ENCODE peak calls at places on chromosomes 2 and 18, in four cellular contexts. F is CD4-positive, CD25-positive, alpha-beta regulatory T cell; C is breast epithelium; Y is keratinocyte. K is an unnamed sample.

GRCh38 chr2:121505005-121505404 is 25.7 kb upstream of the RNU4ATAC start:
- DNase-seq in F (no peak), C (no peak), Y (peak), K (peak)

GRCh38 chr2:10501521-10501961 is 53.4 kb upstream of the ODC1 start:
- DNase-seq in F (no peak), C (peak), Y (no peak), K (no peak)

GRCh38 chr2:120720176-120720575 is 15.5 kb upstream of the GLI2 start:
- DNase-seq in F (no peak), C (no peak), Y (no peak), K (no peak)

GRCh38 chr18:26794210-26795101 is 71.1 kb downstream of the AQP4 start:
- DNase-seq in F (no peak), C (no peak), Y (no peak), K (no peak)

GRCh38 chr2:178592655-178593054 is 112.4 kb downstream of the PLEKHA3 start:
- DNase-seq in F (no peak), C (no peak), Y (no peak), K (no peak)

GRCh38 chr18:45576906-45577305 is 38.4 kb upstream of the SLC14A2 start:
- DNase-seq in F (no peak), C (no peak), Y (no peak), K (no peak)

GRCh38 chr2:223052710-223053261 is 796 bp downstream of the KCNE4 start:
- DNase-seq in F (no peak), C (no peak), Y (no peak), K (no peak)

GRCh38 chr2:3319745-3320566 is 57.7 kb downstream of the EIPR1 start:
- DNase-seq in F (no peak), C (no peak), Y (no peak), K (no peak)

GRCh38 chr2:23287250-23287704 is 97.7 kb upstream of the KLHL29 start:
- DNase-seq in F (no peak), C (no peak), Y (no peak), K (no peak)

GRCh38 chr2:26607698-26608097 is 33.5 kb downstream of the CIB4 start:
- DNase-seq in F (no peak), C (no peak), Y (no peak), K (no peak)

GRCh38 chr2:43178055-43178598 is 48.3 kb downstream of the ZFP36L2 start:
- DNase-seq in F (no peak), C (no peak), Y (no peak), K (no peak)

GRCh38 chr2:200509608-200510433 is at the start of gene KCTD18:
- DNase-seq in F (peak), C (peak), Y (peak), K (no peak)

GRCh38 chr18:32469190-32469611 is 1.5 kb downstream of the GAREM1 start:
- DNase-seq in F (peak), C (no peak), Y (no peak), K (no peak)

GRCh38 chr2:85131116-85131515 is 2.1 kb upstream of the TCF7L1 start:
- DNase-seq in F (peak), C (no peak), Y (no peak), K (no peak)

GRCh38 chr2:60883896-60884295 is 2.5 kb downstream of the REL start:
- DNase-seq in F (no peak), C (no peak), Y (no peak), K (no peak)

GRCh38 chr2:217902281-217903141 is 100.3 kb downstream of the TNS1 start:
- DNase-seq in F (peak), C (no peak), Y (no peak), K (peak)

GRCh38 chr2:182378759-182379158 is 48.1 kb downstream of the PDE1A start:
- DNase-seq in F (no peak), C (no peak), Y (no peak), K (no peak)

GRCh38 chr2:182101263-182101662 is 115.6 kb downstream of the PPP1R1C start:
- DNase-seq in F (peak), C (no peak), Y (no peak), K (no peak)

GRCh38 chr2:168599738-168600137 is 143.7 kb downstream of the CERS6 start:
- DNase-seq in F (no peak), C (no peak), Y (no peak), K (no peak)

GRCh38 chr18:49949991-49950395 is 136.7 kb upstream of the ACAA2 start:
- DNase-seq in F (peak), C (no peak), Y (no peak), K (no peak)

GRCh38 chr2:114122861-114123391 is 233.0 kb downstream of the ACTR3 start:
- DNase-seq in F (no peak), C (no peak), Y (no peak), K (no peak)

GRCh38 chr2:55088400-55088799 is 38.1 kb upstream of the RTN4 start:
- DNase-seq in F (no peak), C (no peak), Y (no peak), K (no peak)

GRCh38 chr2:46131-46470 is 204 bp downstream of the FAM110C start:
- DNase-seq in F (no peak), C (no peak), Y (no peak), K (no peak)

GRCh38 chr18:33113421-33113820 is 327.1 kb downstream of the CCDC178 start:
- DNase-seq in F (no peak), C (no peak), Y (no peak), K (no peak)

GRCh38 chr2:54388093-54388492 is 68.0 kb upstream of the SPTBN1 start:
- DNase-seq in F (no peak), C (no peak), Y (no peak), K (no peak)

GRCh38 chr2:28539095-28539494 is 43.2 kb downstream of the PLB1 start:
- DNase-seq in F (no peak), C (no peak), Y (no peak), K (no peak)

GRCh38 chr2:217954051-217954450 is 48.7 kb downstream of the TNS1 start:
- DNase-seq in F (no peak), C (no peak), Y (no peak), K (no peak)

GRCh38 chr2:233195027-233195426 is 56.4 kb upstream of the ATG16L1 start:
- DNase-seq in F (no peak), C (no peak), Y (no peak), K (no peak)

GRCh38 chr18:46736136-46736535 is 20.7 kb downstream of the ST8SIA5 start:
- DNase-seq in F (no peak), C (no peak), Y (no peak), K (no peak)

GRCh38 chr2:207088276-207088675 is 77.5 kb downstream of the KLF7 start:
- DNase-seq in F (no peak), C (no peak), Y (no peak), K (no peak)

GRCh38 chr2:61222567-61222966 is 60.6 kb downstream of the C2orf74 start:
- DNase-seq in F (no peak), C (no peak), Y (no peak), K (no peak)

GRCh38 chr2:197675711-197676188 is 363 bp upstream of the RFTN2 start:
- DNase-seq in F (no peak), C (no peak), Y (no peak), K (no peak)

GRCh38 chr18:6960656-6961055 is 156.9 kb downstream of the LAMA1 start:
- DNase-seq in F (no peak), C (no peak), Y (peak), K (peak)

GRCh38 chr18:62009521-62009920 is 116.7 kb upstream of the RNF152 start:
- DNase-seq in F (no peak), C (no peak), Y (no peak), K (no peak)

DNA sequence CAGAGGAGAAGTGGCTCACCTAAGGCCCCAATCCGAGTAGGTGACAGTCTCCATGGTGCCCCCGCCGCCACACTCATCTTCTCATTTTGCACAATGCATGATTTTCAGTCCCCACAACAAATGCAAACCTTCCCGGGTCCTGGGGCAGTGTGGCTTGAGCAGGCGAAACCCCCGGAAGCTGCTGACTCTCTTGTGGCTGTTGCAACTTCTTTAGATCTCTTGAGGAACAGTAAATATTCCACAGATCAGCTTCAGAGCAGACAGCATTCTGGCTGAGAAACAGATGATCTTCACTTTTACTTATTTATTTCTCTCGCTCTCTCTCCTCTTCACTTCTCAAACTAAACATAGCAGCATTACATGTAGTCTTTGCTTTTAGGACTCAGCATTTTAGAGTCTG is 51.9 kb downstream of the ASAP2 start:
- DNase-seq in F (no peak), C (no peak), Y (no peak), K (no peak)
- H3K27ac ChIP-seq in F (no peak), C (peak), Y (no peak), K (no peak)

DNA sequence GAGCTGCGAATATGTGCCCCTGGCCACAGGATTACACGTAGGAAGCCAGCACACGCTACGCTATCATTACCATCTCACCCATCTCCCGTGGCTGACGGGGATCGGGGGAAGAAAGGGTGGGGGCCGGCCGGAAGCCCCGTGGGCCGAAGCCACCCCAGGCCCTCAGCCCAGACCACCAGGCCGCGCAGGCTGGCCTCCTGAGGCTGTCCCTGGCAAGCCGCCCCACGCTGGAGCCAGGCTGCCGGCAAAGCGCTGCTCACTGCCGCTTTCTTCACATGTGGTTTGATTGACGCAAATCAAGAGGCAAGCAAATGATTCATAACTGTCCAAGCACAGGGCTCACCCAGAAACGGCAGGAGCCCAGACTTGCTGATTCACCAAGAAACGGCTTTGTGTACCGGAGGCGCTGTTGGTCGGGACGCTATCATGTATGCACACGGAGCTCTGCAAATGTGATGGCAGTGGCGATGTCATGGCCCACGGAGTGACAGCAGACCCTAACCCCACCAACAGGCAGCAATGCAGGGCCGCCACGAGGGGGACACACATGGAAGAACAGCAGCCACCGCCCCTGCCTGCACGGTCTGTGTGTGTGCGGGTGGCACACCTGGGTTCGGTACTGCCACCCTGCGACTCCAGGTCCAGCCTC is 125.7 kb downstream of the HDAC4 start:
- DNase-seq in F (peak), C (peak), Y (peak), K (peak)
- H3K27ac ChIP-seq in F (peak), C (peak), Y (peak), K (peak)

DNA sequence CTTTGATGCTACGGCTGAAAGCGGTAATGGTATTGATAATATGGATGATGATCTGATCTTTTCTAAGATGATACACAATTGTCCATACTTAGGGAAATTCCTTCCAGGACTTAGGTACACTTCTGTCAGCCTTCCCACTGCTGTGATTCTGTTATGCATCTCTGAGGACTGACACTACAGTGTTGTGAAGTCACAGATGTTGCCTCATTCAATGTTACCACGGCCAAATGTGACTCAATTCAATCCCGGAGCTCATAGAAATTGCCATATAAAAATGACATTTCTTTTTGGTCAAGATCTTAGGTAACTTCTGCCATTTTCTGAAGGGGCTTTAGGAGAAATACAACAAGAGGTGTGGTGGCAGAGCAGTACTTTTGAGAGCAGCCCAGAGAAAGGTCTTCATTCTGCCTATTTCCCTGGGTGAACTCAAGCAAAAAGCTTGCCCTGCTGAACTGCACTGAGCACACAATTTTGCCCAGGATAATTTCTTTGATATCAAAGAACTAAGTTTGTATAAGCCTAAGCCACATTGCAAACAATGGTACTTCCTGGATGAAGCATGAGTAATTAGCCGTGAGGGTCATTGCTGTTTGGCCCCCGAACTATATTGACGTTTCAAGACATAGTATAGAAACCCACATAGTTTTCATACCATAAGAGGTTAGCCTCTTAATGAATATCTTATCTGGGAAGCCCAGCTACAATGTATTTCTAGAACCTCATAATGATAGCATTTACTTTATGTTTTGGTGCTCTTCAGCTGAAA is 437.3 kb downstream of the MEIS1 start:
- DNase-seq in F (no peak), C (no peak), Y (no peak), K (no peak)
- H3K27ac ChIP-seq in F (no peak), C (no peak), Y (no peak), K (no peak)

DNA sequence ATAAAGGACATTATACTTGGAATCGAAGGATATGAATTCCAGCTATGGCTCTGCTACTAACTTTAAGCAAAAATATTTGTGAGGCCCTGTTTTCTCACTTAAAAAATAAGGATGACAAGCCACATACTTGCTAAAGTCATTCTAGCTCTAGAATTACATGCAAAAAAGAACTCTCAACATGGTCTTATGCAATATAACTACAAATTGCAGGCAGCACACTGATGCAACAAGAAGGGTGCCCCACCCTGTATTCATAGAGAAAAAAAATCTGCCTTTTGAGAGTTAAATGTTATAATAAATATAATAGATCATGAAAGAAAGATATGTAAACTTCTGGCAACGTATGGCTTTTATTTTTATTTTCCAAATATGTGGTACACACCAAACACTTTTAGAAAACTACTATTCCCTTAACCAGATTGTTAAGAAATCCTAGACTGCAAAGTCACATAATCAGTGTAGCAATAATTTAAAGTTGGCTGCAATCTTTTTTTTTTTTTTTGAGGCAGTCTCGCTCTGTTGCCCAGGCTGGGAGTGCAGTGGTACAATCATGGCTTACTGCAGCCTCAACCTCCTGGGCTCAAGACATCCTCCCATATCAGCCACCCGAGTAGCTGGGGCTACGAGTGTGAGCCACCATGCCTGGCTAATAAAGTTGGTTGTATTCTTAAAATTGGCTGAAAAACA is 40.2 kb upstream of the WDSUB1 start:
- DNase-seq in F (no peak), C (no peak), Y (no peak), K (no peak)
- H3K27ac ChIP-seq in F (no peak), C (no peak), Y (peak), K (peak)

K was measured in epithelial cell of prostate.